ENCODE peak calls at places on chromosomes 2 and 18, in six cellular contexts. L is hepatocyte, T is IMR-90, E is cardiac muscle cell, I is bronchial epithelial cell, N is foreskin fibroblast. M is an unnamed sample.

GRCh38 chr2:190800528-190800927 is 80.1 kb upstream of the GLS start:
- DNase-seq in I (peak), L (no peak), T (peak), E (no peak), N (no peak), M (no peak)

GRCh38 chr2:233857511-233858118 is 3.3 kb upstream of the HJURP start:
- DNase-seq in L (peak), T (no peak), N (no peak), E (peak), I (peak), M (no peak)

GRCh38 chr2:75233965-75234364 is 34.6 kb upstream of the TACR1 start:
- DNase-seq in T (no peak), L (no peak), N (no peak), E (no peak), I (no peak), M (no peak)

GRCh38 chr2:99670768-99671734 is 181.2 kb upstream of the REV1 start:
- DNase-seq in E (peak), L (no peak), T (peak), N (no peak), I (no peak), M (no peak)

GRCh38 chr2:48707466-48707865 is 48.1 kb downstream of the LHCGR start:
- DNase-seq in I (peak), T (peak), N (no peak), L (peak), E (no peak), M (peak)

GRCh38 chr2:127664065-127664894 is 11.1 kb downstream of the LIMS2 start:
- DNase-seq in N (no peak), T (no peak), L (no peak), E (no peak), I (no peak), M (no peak)

GRCh38 chr18:35736696-35737095 is 155.2 kb downstream of the GALNT1 start:
- DNase-seq in T (no peak), E (peak), I (no peak), N (peak), L (no peak), M (no peak)

GRCh38 chr18:64245461-64245860 is 96.6 kb upstream of the LINC00305 start:
- DNase-seq in N (no peak), I (no peak), L (no peak), T (no peak), E (no peak), M (no peak)

GRCh38 chr2:73852020-73852419 is 23.3 kb downstream of the STAMBP start:
- DNase-seq in E (peak), T (peak), N (peak), I (peak), L (peak), M (no peak)

GRCh38 chr2:235527806-235528480 is 34.1 kb downstream of the AGAP1 start:
- DNase-seq in E (no peak), T (peak), N (no peak), L (no peak), I (no peak), M (no peak)

GRCh38 chr2:10161206-10161931 is 38.8 kb downstream of the RRM2 start:
- DNase-seq in E (no peak), N (no peak), I (peak), L (peak), T (peak), M (no peak)

GRCh38 chr2:134466141-134466540 is 212.3 kb downstream of the MGAT5 start:
- DNase-seq in N (no peak), T (no peak), L (peak), I (peak), E (peak), M (peak)

GRCh38 chr2:99336780-99337163 is 417 bp upstream of the EIF5B start:
- DNase-seq in T (no peak), I (peak), N (no peak), E (no peak), L (no peak), M (no peak)

GRCh38 chr18:22789600-22789999 is 143.5 kb upstream of the RBBP8 start:
- DNase-seq in T (no peak), N (no peak), E (no peak), I (no peak), L (no peak), M (no peak)

GRCh38 chr2:31694444-31694843 is 113.7 kb upstream of the SRD5A2 start:
- DNase-seq in N (no peak), T (peak), E (peak), L (no peak), I (no peak), M (no peak)

GRCh38 chr2:195343942-195344530 is 313.0 kb upstream of the SLC39A10 start:
- DNase-seq in N (peak), T (peak), E (no peak), I (peak), L (no peak), M (no peak)

GRCh38 chr2:101630224-101630949 is 67.1 kb upstream of the MAP4K4 start:
- DNase-seq in T (no peak), I (peak), L (no peak), E (no peak), N (no peak), M (no peak)

GRCh38 chr18:46174317-46175039 is 70.3 kb downstream of the HAUS1 start:
- DNase-seq in I (peak), N (peak), L (peak), E (peak), T (peak), M (peak)

GRCh38 chr2:223971-224760 is 39.7 kb downstream of the SH3YL1 start:
- DNase-seq in I (no peak), E (no peak), L (no peak), T (no peak), N (no peak), M (no peak)

GRCh38 chr2:109125595-109126500 is 3.2 kb upstream of the SH3RF3 start:
- DNase-seq in I (peak), E (peak), T (peak), L (no peak), N (peak), M (no peak)

GRCh38 chr18:11747286-11747685 is 58.2 kb downstream of the GNAL start:
- DNase-seq in L (no peak), N (no peak), I (no peak), T (no peak), E (no peak), M (no peak)

GRCh38 chr18:77160515-77160914 is 27.9 kb upstream of the MBP start:
- DNase-seq in E (no peak), L (no peak), I (no peak), N (no peak), T (no peak), M (no peak)

GRCh38 chr2:177316756-177317155 is 52.2 kb upstream of the NFE2L2 start:
- DNase-seq in E (no peak), I (peak), L (no peak), T (no peak), N (no peak), M (no peak)

GRCh38 chr2:153043385-153043784 is 325.0 kb downstream of the ARL6IP6 start:
- DNase-seq in L (no peak), T (no peak), I (peak), E (no peak), N (no peak), M (no peak)

DNA sequence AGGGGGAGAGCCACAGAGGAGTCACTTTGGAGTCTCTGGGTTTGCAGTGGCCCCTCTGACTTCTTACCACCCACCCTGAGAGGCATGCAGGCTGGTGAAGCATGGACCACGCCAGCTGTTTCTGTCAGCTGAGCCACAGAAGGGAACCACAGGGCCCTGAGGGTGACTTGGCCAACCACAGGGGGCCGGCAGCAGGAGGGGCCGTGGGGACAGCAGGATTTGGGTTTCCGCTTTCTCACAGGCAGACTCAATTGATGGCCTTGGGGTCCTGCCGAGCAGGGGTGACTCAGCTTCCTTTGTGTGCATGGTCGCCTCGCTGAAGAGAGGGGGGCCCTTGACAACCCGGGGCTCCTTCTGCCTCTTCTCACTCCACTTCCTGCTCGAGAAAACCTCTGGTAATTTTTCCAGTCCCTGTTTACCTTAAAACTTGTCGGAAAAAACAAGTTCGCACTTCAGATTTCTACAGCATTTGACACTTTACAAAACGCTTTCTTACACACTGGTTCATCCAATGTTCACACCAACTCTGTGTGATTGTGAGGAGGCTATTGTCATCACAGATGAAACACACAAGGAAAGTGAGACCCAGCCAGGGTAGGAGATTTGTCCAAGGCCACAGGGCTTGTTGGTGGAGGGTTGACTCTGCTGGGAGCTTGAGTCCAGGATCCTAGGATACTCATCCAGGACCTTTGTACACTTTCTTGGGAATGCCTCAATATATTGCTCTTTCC is 311.2 kb downstream of the LPIN1 start:
- DNase-seq in E (no peak), N (peak), L (no peak), I (no peak), T (no peak), M (peak)
- H3K4me3 ChIP-seq in E (no peak), N (no peak), L (no peak), I (no peak), T (no peak), M (no peak)

DNA sequence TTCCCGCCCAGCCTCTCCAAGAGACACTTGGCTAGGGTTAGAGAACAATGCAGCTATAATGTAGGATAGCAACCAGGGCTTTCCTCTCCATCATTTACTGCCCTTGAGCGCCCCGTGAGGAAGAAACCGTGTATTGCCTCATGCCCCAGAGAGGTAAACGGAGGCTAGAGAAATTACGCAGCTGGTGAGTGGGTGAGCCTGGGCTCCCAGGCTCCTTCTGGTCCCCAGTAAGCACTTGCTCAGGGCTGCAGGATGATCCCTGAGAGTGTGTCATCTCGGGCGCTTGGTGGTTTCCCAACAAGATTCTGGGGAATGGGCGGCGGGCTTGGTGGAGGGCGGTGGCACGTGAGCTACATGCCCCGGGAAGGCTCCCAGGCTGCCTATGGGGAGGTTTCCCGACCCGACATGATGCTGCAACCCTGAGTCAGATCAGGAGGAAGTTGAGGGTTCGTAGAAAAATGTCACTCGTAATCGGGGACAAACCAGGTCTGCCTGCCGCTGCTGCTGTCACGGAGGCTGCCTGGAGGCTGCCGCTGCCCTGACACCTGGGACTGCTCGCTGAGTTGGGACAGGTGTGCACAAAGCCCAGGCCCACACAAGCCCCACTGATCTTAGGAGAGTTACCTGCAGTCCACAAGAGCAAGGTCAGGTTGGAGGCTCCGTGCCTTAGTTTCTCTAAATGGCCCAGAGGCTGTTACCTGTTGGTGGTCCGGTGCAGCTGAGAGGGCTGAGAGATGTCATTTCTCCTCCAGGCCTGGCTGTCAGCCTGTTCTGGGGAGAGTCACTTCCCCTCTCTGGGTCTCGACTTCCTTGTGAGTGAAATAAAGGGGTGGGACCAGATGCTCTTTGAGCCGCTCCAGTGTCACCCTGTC is at the start of gene GPR55:
- DNase-seq in T (no peak), E (no peak), I (no peak), L (no peak), N (no peak), M (no peak)
- H3K4me3 ChIP-seq in T (no peak), E (no peak), I (no peak), L (no peak), N (no peak), M (no peak)

GRCh38 chr2:217858519-217859466 is 144.0 kb downstream of the TNS1 start:
- DNase-seq in N (peak), L (peak), T (peak), I (no peak), E (peak), M (no peak)

GRCh38 chr2:217856159-217856558 is 146.6 kb downstream of the TNS1 start:
- DNase-seq in L (no peak), I (no peak), N (no peak), T (no peak), E (no peak), M (no peak)

GRCh38 chr2:217856871-217857270 is 145.9 kb downstream of the TNS1 start:
- DNase-seq in L (no peak), N (no peak), T (no peak), E (no peak), I (no peak), M (no peak)

GRCh38 chr2:217859926-217860325 is 142.9 kb downstream of the TNS1 start:
- DNase-seq in T (no peak), I (no peak), N (no peak), E (no peak), L (no peak), M (no peak)

GRCh38 chr2:217857624-217858506 is 144.9 kb downstream of the TNS1 start:
- DNase-seq in N (no peak), E (no peak), T (no peak), I (no peak), L (no peak), M (no peak)
- H3K4me3 ChIP-seq in N (peak), E (peak), T (no peak), I (no peak), L (no peak), M (no peak)

GRCh38 chr2:172431993-172432392 is 4.6 kb downstream of the ITGA6 start:
- DNase-seq in N (no peak), E (no peak), I (no peak), T (no peak), L (no peak), M (no peak)

GRCh38 chr2:172433169-172433568 is 5.8 kb downstream of the ITGA6 start:
- DNase-seq in E (no peak), T (no peak), I (peak), L (no peak), N (no peak), M (no peak)

GRCh38 chr2:172430671-172431070 is 3.3 kb downstream of the ITGA6 start:
- DNase-seq in I (peak), N (no peak), T (peak), E (no peak), L (peak), M (no peak)

GRCh38 chr2:172430027-172430426 is 2.6 kb downstream of the ITGA6 start:
- DNase-seq in E (no peak), T (no peak), I (no peak), L (no peak), N (no peak), M (no peak)

DNA sequence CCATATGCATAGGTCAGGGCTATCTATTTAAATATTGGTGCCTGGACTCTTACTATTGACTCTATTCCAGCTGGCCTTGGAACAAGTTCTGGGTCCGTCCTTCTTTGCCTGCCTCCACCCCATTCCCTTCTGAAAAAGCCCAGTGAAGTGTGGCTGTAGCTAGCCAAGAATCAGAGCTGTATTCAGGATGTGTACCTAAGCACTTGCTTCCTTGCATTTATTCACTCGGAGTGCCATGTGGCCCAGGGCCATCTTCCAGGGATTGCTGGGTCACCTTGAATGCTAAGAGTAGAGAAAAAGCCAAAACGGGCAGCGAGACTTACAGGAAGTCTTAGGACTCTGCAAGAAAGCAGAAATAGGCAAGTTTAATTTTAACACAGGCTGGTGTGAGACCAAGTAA is 4.0 kb downstream of the ITGA6 start:
- DNase-seq in L (no peak), T (no peak), E (no peak), N (no peak), I (no peak), M (no peak)
- H3K4me3 ChIP-seq in L (no peak), T (no peak), E (no peak), N (no peak), I (no peak), M (no peak)

GRCh38 chr18:9097349-9097748 is 5.2 kb upstream of the NDUFV2 start:
- DNase-seq in N (no peak), E (no peak), T (no peak), I (peak), L (no peak), M (no peak)

GRCh38 chr18:9096013-9096383 is 6.5 kb upstream of the NDUFV2 start:
- DNase-seq in N (no peak), E (no peak), L (no peak), T (no peak), I (no peak), M (no peak)

GRCh38 chr18:9096698-9097097 is 5.8 kb upstream of the NDUFV2 start:
- DNase-seq in E (no peak), T (no peak), I (no peak), N (no peak), L (no peak), M (no peak)

GRCh38 chr18:9094307-9095226 is 7.9 kb upstream of the NDUFV2 start:
- DNase-seq in L (peak), N (peak), E (peak), I (peak), T (peak), M (no peak)

DNA sequence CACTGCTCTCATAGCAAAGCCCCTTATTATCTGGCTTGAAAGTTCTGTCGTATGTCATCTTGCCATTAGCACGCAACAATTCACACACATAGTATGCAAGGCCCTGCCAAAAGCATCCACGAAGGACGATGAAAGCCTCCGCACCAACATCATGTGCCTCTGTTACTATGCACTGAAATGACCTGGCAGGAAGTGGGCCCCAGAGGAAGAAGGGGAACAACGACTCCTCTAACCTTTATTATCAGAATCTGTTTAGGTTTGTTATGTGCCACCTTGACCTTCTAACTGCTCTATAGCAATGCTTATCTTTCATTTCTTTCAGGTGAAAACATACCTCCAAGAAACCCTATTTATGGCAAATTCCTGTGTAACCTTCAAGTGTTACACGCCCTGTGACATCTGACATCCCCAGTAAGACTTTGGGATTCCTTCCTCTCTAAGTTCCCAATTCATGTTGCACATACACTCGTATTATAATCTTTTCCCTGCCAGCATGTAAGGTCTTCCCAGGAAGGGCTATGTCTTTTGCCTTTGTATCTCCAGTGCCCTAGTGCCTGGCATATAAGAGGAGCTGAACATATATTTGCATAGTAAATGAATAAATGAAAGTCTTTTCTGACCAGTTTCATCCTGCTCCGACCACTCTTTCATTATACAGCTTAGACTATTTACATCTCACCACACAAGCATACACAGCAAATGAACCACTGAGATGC is 7.0 kb upstream of the NDUFV2 start:
- DNase-seq in I (no peak), L (peak), T (peak), E (peak), N (peak), M (peak)
- H3K4me3 ChIP-seq in I (no peak), L (no peak), T (no peak), E (no peak), N (no peak), M (no peak)

DNA sequence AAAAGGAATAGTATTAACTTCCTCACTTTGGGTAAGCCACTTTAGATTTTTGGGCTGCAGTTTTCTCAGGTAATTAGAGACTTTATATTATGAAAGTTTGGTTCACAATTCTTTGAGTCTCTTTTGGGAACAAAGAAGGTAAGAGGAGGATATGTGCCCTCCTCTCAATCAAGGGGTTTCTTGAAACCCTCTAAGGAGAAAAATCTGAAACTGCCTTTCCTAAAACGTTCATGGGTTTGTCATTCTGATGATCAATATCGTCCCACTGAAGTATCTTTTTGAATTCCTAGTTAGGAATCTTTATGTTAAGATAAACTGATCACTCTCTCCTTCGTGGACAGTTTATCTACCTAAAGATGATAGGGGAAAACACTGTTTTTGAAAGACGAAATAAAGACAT is 42.4 kb upstream of the AKAIN1 start:
- DNase-seq in N (no peak), E (no peak), T (no peak), L (no peak), I (no peak), M (no peak)
- H3K4me3 ChIP-seq in N (peak), E (peak), T (no peak), L (peak), I (peak), M (no peak)

GRCh38 chr18:3592864-3593263 is 142.9 kb downstream of the TGIF1 start:
- DNase-seq in L (no peak), E (no peak), N (no peak), T (no peak), I (no peak), M (no peak)
- H3K4me3 ChIP-seq in L (no peak), E (no peak), N (no peak), T (no peak), I (no peak), M (no peak)

M was measured in Jurkat, Clone E6-1.